ENCODE peak calls at places on chromosomes 2 and 18, in four cellular contexts. One of them, this sample, is unnamed.

GRCh38 chr2:50444286-50444685 is 587.6 kb downstream of the NRXN1 start:
- DNase-seq in mesendoderm: no peak
- DNase-seq in IMR-90: no peak
- DNase-seq in H1: no peak
- DNase-seq in this sample: no peak

GRCh38 chr2:55862269-55862668 is 61.3 kb downstream of the EFEMP1 start:
- DNase-seq in mesendoderm: no peak
- DNase-seq in IMR-90: peak
- DNase-seq in H1: no peak
- DNase-seq in this sample: no peak

GRCh38 chr2:168002021-168002553 is 245.3 kb downstream of the STK39 start:
- DNase-seq in mesendoderm: no peak
- DNase-seq in IMR-90: peak
- DNase-seq in H1: no peak
- DNase-seq in this sample: no peak

GRCh38 chr18:54023471-54023870 is 201.0 kb downstream of the MBD2 start:
- DNase-seq in mesendoderm: no peak
- DNase-seq in IMR-90: no peak
- DNase-seq in H1: no peak
- DNase-seq in this sample: no peak

GRCh38 chr2:96869281-96869823 is 528 bp downstream of the SEMA4C start:
- DNase-seq in mesendoderm: peak
- DNase-seq in IMR-90: peak
- DNase-seq in H1: no peak
- DNase-seq in this sample: no peak

GRCh38 chr2:164705412-164706167 is 84.3 kb upstream of the GRB14 start:
- DNase-seq in mesendoderm: no peak
- DNase-seq in IMR-90: no peak
- DNase-seq in H1: no peak
- DNase-seq in this sample: no peak

GRCh38 chr2:238105506-238106338 is 5.6 kb downstream of the ESPNL start:
- DNase-seq in mesendoderm: no peak
- DNase-seq in IMR-90: no peak
- DNase-seq in H1: no peak
- DNase-seq in this sample: peak

GRCh38 chr18:48022531-48023330 is 92.3 kb upstream of the SMAD2 start:
- DNase-seq in mesendoderm: peak
- DNase-seq in IMR-90: peak
- DNase-seq in H1: no peak
- DNase-seq in this sample: no peak

DNA sequence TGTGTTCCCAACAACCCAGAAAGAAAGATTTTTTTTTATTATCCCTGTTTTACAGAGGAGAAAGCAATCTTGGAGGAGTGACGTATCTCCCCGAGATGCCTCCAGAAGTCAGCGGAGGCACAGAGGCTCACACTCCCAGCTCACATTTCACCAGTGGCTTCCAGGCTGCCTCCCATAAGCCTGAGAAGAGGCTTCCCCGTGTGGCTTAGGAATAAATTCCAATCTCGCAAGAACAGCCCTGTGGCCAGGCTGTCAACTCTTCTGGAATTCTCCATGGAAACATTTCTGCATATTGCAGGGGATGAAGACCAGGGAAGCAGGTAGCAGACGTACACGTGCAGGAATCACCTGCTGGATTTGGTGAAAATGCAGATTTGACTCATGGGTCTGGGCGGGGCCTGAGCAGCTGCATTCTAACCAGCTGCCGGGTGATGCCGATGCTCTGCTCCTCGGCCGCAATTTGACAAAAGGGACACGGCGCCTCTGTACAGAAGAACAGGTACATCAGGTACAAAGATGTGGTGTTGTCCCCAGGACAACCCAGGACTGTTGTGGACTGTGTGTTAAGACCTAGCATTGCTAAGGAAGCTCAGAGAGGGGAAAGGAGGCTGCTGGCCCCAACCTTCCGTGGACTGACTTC is 114.3 kb upstream of the ID2 start:
- DNase-seq in mesendoderm: no peak
- DNase-seq in IMR-90: peak
- DNase-seq in H1: no peak
- DNase-seq in this sample: peak
- H4K5ac ChIP-seq in mesendoderm: no peak
- H4K5ac ChIP-seq in IMR-90: no peak
- H4K5ac ChIP-seq in H1: no peak
- H4K5ac ChIP-seq in this sample: no peak

DNA sequence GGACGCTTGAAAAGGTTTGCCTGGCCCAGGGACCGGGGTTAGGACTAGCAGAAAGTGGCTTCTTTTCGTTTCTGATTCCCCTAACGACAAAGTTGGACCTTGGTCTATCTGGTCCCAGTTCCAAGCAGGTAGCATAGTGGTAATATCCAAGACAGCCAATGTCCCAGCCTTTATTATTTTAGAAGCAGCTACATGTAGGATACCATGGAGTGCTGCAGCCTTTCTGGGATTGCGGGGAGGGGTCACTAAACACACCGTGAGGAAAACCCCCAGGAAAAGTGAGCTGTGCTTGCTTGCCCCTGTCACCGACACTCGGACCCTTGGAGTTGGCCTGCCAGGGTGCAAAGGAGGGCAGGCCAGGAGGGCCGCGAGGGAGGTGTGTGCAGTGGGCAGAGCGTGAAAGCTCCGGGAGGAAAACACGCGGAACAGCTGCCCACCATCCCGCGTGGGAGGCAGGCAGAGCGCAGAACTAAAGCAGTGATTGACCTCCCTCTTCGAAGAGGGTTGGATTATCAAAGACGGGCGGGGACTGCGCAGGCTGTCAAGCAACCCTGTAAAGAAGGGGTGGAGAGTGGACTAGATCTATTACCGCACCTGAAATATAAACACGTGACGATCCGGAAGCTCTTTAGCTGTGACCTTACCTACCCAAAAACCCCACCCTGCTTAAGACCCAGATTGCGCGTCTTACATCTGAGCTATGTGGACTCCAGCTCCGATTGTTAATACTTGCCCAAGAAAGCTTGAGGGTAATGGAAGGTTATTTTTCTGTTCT is 624 bp upstream of the MAP4K3 start:
- DNase-seq in mesendoderm: no peak
- DNase-seq in IMR-90: peak
- DNase-seq in H1: no peak
- DNase-seq in this sample: no peak
- H3K4ac ChIP-seq in mesendoderm: peak
- H3K4ac ChIP-seq in IMR-90: peak
- H3K4ac ChIP-seq in H1: peak
- H3K4ac ChIP-seq in this sample: no peak

DNA sequence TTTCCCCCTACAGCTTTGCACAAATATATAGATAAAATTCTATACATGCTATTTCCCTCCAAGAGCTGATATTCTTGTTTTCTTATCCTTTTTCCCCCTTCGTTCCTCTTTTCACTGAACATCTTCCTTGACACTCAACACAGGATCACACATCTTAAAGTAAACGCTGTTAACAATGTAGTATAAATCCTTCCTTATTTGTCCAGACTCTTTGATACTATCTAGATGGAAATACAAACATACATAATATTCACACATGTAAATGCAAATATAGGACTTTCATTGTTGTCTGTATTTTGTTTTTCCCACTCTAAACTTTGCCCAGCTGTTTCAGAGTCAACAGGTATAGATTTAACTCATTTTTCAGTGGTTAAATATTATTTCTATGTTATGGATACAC is 3.0 kb upstream of the TACR1 start:
- DNase-seq in mesendoderm: no peak
- DNase-seq in IMR-90: no peak
- DNase-seq in H1: no peak
- DNase-seq in this sample: no peak
- H4K5ac ChIP-seq in mesendoderm: no peak
- H4K5ac ChIP-seq in IMR-90: no peak
- H4K5ac ChIP-seq in H1: no peak
- H4K5ac ChIP-seq in this sample: no peak

DNA sequence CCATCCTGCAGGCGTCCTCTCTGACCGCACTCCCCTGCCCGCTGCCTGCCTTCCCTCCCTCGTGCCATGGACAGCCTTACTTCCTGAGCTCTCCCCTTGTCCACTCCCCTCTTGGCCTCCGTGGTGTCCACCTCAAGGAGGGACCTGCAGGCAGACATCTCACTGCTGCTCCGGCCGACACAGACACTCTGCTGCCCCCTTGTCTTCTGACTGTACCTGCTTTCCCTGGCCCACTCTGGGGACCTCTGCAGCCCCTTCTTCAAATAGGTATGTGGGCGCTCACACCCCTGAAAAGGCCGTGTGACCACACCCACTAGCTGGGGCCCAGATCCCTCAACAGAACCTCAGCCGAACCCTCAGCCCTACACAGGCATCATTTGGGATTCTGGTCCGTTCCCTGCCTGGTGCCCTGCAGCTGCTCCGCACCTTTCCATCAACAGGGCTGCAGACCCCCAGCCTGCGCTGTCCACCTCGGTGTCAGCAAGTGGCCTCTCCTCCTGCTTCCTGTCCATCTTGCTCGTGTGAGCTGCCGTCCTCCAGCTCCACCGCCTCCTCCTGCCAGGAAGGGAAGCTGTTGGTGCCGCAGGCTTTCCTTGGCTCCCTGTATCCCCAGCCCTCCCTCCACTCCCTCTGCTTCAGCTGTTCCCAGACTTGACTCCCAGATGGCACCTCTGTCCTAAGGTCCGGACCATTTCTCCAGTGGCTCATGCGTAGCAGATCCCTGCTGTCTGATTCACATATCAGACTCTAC is 94.1 kb downstream of the KLHL29 start:
- DNase-seq in mesendoderm: no peak
- DNase-seq in IMR-90: no peak
- DNase-seq in H1: no peak
- DNase-seq in this sample: no peak
- H3K4ac ChIP-seq in mesendoderm: no peak
- H3K4ac ChIP-seq in IMR-90: peak
- H3K4ac ChIP-seq in H1: peak
- H3K4ac ChIP-seq in this sample: no peak

DNA sequence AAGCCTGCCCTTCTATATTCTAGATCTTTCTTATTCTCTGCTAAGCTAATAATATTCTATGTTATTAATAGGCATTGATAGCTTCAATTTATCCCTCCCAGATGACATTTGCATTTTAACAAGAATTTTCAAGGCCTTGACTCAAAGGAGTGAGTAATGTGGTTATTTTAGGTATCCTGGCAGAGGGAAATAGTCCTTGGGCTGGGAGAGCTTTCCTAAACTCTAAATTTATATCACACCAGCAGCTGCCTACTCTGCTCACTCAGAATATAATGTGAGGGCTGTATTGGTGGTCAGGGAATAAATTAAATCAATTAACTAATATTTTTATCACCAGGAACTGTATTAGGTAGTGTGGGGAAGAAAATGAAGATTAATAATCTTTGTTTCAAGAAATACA is 74.8 kb upstream of the ADAM23 start:
- DNase-seq in mesendoderm: no peak
- DNase-seq in IMR-90: no peak
- DNase-seq in H1: no peak
- DNase-seq in this sample: no peak
- H4K5ac ChIP-seq in mesendoderm: no peak
- H4K5ac ChIP-seq in IMR-90: no peak
- H4K5ac ChIP-seq in H1: no peak
- H4K5ac ChIP-seq in this sample: no peak

DNA sequence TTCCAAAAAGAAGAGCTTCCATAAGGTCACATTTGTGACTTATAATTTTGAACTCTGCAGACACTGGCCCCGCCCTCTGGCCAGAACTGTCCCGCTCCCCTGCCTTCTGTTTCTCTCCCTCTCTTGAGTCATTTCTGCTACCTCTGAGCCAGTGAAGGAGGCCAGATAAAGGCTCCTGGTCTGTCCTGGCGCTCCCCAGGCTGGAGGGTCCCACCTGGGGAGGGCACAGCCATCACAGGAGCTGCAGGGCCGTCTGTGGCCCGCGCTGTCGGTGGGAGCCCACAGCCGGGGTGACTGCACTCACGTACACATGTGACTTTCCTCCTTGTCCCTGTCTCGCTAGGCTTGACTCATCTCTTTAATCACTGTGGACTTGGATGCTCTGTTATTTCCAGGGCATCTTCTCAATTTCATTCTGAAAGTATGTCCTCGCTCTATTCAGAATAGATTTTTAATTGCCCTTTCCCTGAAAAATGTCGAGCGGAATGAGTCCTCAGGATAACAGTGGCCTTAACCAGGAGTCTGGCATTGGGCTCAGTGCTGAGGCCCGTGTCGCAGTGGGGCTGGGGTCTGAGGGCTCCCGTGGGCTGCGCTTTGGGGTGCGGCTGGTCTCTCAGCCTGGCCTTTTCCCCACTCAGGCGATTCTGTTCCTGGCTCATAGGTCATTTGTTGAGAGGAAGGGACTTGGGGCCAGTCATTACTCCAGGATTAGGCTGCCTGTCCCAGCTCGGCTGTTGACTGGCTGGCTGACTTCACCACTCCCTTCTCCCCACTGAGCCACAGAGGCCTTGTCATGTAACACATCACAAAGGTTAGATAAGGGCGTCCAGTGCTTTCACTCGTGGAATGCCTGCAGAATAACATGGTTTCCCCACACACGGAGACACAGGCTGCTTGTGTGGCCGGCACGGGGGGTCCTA is 34.5 kb downstream of the KLHL29 start:
- DNase-seq in mesendoderm: no peak
- DNase-seq in IMR-90: no peak
- DNase-seq in H1: no peak
- DNase-seq in this sample: no peak
- H3K4ac ChIP-seq in mesendoderm: no peak
- H3K4ac ChIP-seq in IMR-90: peak
- H3K4ac ChIP-seq in H1: no peak
- H3K4ac ChIP-seq in this sample: no peak

DNA sequence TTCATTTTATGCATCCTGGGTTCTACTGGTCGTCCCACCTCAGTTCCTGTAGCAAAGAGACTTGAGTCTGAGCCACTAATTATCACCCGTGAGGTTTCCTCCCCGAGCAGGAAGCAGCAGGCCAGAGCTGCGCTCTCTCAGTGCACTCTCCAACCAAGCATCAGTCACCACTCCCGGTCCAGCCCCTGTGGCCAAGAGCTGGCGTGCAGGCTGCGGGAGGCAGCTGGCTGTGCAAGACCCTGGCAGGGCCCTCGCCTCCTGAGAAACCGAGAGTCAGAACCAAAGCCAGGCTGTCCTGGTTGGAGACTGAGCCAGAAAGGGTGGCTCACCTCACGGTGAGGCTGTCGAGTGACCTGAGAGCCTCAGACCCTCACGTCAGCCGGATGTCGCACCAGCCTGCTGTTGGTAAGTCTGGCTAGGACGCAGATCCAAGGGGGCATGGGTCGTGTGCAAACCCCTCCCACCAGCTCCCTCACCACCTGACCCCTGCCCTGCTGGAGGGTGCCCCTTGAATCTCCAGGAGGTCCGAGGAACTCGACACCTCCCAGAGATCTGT is 7.1 kb downstream of the STEAP3 start:
- DNase-seq in mesendoderm: no peak
- DNase-seq in IMR-90: peak
- DNase-seq in H1: no peak
- DNase-seq in this sample: no peak
- H4K5ac ChIP-seq in mesendoderm: no peak
- H4K5ac ChIP-seq in IMR-90: peak
- H4K5ac ChIP-seq in H1: no peak
- H4K5ac ChIP-seq in this sample: no peak

This sample was measured in H9.